ENCODE peak calls at places on chromosomes 16 and 17, in four cellular contexts. Q is stomach, X is GM13977, F is breast epithelium. S is an unnamed sample.

GRCh38 chr17:4054446-4054845 is 88.4 kb downstream of the ZZEF1 start:
- DNase-seq in Q (no peak), X (no peak), F (no peak), S (no peak)

GRCh38 chr17:64603987-64604386 is 58.1 kb downstream of the SMURF2 start:
- DNase-seq in Q (no peak), X (no peak), F (no peak), S (no peak)

GRCh38 chr17:50593321-50593720 is 32.8 kb downstream of the CACNA1G start:
- DNase-seq in Q (peak), X (no peak), F (no peak), S (no peak)

GRCh38 chr17:39926588-39927100 is 757 bp downstream of the ORMDL3 start:
- DNase-seq in Q (peak), X (peak), F (peak), S (no peak)

GRCh38 chr17:82608816-82609215 is 39.4 kb downstream of the WDR45B start:
- DNase-seq in Q (no peak), X (no peak), F (no peak), S (no peak)

GRCh38 chr17:4249452-4250029 is 14.2 kb downstream of the ANKFY1 start:
- DNase-seq in Q (no peak), X (peak), F (no peak), S (no peak)

GRCh38 chr17:18250259-18250658 is 8.3 kb downstream of the FLII start:
- DNase-seq in Q (peak), X (no peak), F (no peak), S (no peak)

GRCh38 chr16:86575754-86576557 is 2.4 kb upstream of the FOXL1 start:
- DNase-seq in Q (peak), X (peak), F (peak), S (peak)

GRCh38 chr16:88940196-88941050 is 36.6 kb downstream of the CBFA2T3 start:
- DNase-seq in Q (no peak), X (peak), F (no peak), S (no peak)

GRCh38 chr16:84569382-84569987 is 48.4 kb downstream of the COTL1 start:
- DNase-seq in Q (peak), X (no peak), F (no peak), S (no peak)

GRCh38 chr17:45784293-45784582 is at the start of gene CRHR1:
- DNase-seq in Q (no peak), X (peak), F (no peak), S (no peak)

GRCh38 chr17:3964203-3965122 is at the start of gene ATP2A3:
- DNase-seq in Q (peak), X (peak), F (no peak), S (no peak)

GRCh38 chr17:1808649-1809048 is 21.1 kb downstream of the SMYD4 start:
- DNase-seq in Q (no peak), X (no peak), F (no peak), S (no peak)

GRCh38 chr16:57260294-57260929 is 15.4 kb downstream of the ARL2BP start:
- DNase-seq in Q (peak), X (peak), F (no peak), S (no peak)

GRCh38 chr17:28963212-28963611 is 11.9 kb upstream of the PHF12 start:
- DNase-seq in Q (no peak), X (no peak), F (no peak), S (no peak)

GRCh38 chr16:16148755-16149154 is 74.5 kb downstream of the ABCC6 start:
- DNase-seq in Q (no peak), X (no peak), F (peak), S (no peak)

GRCh38 chr16:58124601-58124915 is 4.6 kb downstream of the CFAP20 start:
- DNase-seq in Q (no peak), X (no peak), F (no peak), S (no peak)

GRCh38 chr16:76668207-76668725 is 391.1 kb downstream of the CNTNAP4 start:
- DNase-seq in Q (no peak), X (no peak), F (no peak), S (no peak)

GRCh38 chr17:43581130-43581529 is 35.0 kb upstream of the ETV4 start:
- DNase-seq in Q (no peak), X (no peak), F (no peak), S (no peak)

GRCh38 chr17:43578352-43578698 is 32.2 kb upstream of the ETV4 start:
- DNase-seq in Q (no peak), X (no peak), F (no peak), S (no peak)

GRCh38 chr17:43576563-43577229 is 30.6 kb upstream of the ETV4 start:
- DNase-seq in Q (peak), X (peak), F (peak), S (peak)

GRCh38 chr17:43579570-43580140 is 33.5 kb upstream of the ETV4 start:
- DNase-seq in Q (no peak), X (no peak), F (no peak), S (no peak)

GRCh38 chr17:43578699-43579569 is 32.8 kb upstream of the ETV4 start:
- DNase-seq in Q (no peak), X (peak), F (no peak), S (no peak)
- TF ChIP-seq CTCF in Q (no peak), X (no peak), F (no peak), S (no peak)

GRCh38 chr16:49835116-49835880 is 20.6 kb downstream of the ZNF423 start:
- DNase-seq in Q (no peak), X (no peak), F (no peak), S (no peak)
- TF ChIP-seq CTCF in Q (no peak), X (no peak), F (no peak), S (no peak)

GRCh38 chr16:50967827-50968612 is 183.1 kb downstream of the SALL1 start:
- DNase-seq in Q (no peak), X (peak), F (no peak), S (no peak)

GRCh38 chr16:50964491-50964890 is 186.6 kb downstream of the SALL1 start:
- DNase-seq in Q (no peak), X (no peak), F (no peak), S (no peak)

GRCh38 chr16:50972899-50973298 is 178.2 kb downstream of the SALL1 start:
- DNase-seq in Q (no peak), X (no peak), F (peak), S (no peak)

GRCh38 chr16:50974438-50975036 is 176.5 kb downstream of the SALL1 start:
- DNase-seq in Q (peak), X (no peak), F (no peak), S (no peak)

DNA sequence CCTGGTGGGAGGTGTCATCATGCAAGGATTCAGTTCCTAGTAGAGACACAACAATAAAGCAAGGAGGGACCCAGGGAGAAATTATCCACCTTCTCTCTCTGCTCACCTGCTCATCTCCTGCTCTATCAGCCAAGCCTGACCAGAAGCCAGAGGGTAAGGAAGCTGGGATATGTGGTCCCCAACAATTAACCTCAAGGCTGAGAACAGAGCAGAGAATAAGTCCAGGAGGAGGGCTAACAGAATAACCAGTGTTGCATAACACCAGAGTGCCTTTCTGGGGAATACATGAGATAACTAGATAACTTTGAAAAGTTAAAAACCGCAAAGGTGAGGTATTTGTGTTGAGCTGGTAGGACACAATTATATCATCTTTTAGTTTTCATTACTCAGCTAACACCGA is 180.8 kb downstream of the SALL1 start:
- DNase-seq in Q (no peak), X (no peak), F (no peak), S (no peak)
- TF ChIP-seq CTCF in Q (no peak), X (no peak), F (no peak), S (no peak)

GRCh38 chr17:58533616-58534188 is 19.3 kb upstream of the MTMR4 start:
- DNase-seq in Q (no peak), X (no peak), F (no peak), S (no peak)

GRCh38 chr17:58532555-58532951 is 18.1 kb upstream of the MTMR4 start:
- DNase-seq in Q (no peak), X (no peak), F (no peak), S (no peak)

GRCh38 chr17:58535431-58535830 is 21.0 kb upstream of the MTMR4 start:
- DNase-seq in Q (no peak), X (no peak), F (no peak), S (no peak)

GRCh38 chr17:58534901-58535421 is 20.5 kb upstream of the MTMR4 start:
- DNase-seq in Q (no peak), X (no peak), F (no peak), S (no peak)

DNA sequence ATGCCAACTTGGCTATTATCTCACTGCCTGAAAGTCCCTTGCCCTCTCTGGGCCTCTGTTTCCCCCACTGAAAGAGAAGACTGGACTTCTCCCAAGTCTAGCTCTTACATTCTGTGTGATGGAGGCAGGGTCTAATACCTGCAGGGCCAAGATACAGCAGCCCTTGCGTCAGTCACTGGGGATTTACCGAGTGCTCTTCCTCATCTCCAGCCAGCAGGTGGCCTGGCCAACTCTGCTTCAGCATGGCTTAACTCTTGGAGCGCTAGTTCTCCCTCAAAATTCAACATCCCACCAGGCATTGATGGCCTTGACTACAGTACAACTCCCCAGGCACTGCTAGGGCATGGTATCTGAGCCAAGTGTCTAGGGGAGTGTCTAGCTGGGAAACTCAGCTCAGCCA is 19.9 kb upstream of the MTMR4 start:
- DNase-seq in Q (no peak), X (no peak), F (no peak), S (no peak)
- TF ChIP-seq CTCF in Q (no peak), X (no peak), F (no peak), S (no peak)

GRCh38 chr16:2753523-2754020 is 1.1 kb downstream of the SRRM2 start:
- DNase-seq in Q (no peak), X (no peak), F (no peak), S (no peak)
- TF ChIP-seq CTCF in Q (no peak), X (no peak), F (no peak), S (no peak)

DNA sequence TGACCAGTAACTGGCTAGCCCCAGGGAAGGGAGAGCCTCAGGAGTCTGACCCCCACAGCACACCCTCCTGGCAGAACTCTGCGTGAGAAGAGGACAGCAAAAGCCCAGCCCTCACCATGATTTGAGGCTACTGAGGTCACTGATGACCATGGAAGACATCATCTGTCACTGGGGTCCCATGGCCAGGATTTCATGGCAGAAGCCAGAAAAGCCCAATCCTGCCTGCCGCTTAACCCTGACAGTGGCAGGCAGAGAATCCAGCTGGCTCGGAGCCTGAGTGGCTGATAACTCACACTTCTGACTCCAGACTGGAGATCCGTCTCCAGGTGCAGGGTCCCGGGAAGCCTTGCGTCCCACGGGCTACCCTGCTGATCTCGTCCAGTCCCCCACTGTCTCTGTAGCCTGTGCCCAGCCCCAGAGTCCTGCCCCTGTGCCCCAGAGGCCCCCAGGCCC is 17.5 kb downstream of the GRIN2C start:
- DNase-seq in Q (no peak), X (no peak), F (no peak), S (no peak)
- TF ChIP-seq CTCF in Q (no peak), X (no peak), F (no peak), S (no peak)